ENCODE peak calls at places on chromosome 18, in seven cellular contexts. E is lower lobe of right lung, N is H1, H is cardiac fibroblast, S is K562, J is lung, K is DND-41. D is an unnamed sample.

GRCh38 chr18:77035380-77035779 is 97.2 kb downstream of the MBP start:
- DNase-seq in E (no peak), N (no peak), H (no peak), S (no peak), J (no peak), K (no peak), D (no peak)

GRCh38 chr18:48475635-48476549 is 62.9 kb upstream of the CTIF start:
- DNase-seq in E (no peak), N (peak), H (peak), S (peak), J (peak), K (peak), D (peak)

GRCh38 chr18:42351455-42351854 is 396.4 kb downstream of the PIK3C3 start:
- DNase-seq in E (no peak), N (no peak), H (no peak), S (no peak), J (no peak), K (no peak), D (no peak)

GRCh38 chr18:45505497-45506206 is 109.6 kb upstream of the SLC14A2 start:
- DNase-seq in E (no peak), N (no peak), H (no peak), S (no peak), J (no peak), K (no peak), D (no peak)

GRCh38 chr18:24631238-24632025 is 171.0 kb downstream of the HRH4 start:
- DNase-seq in E (no peak), N (no peak), H (no peak), S (no peak), J (no peak), K (no peak), D (no peak)

GRCh38 chr18:73948497-73948896 is 199.1 kb downstream of the FBXO15 start:
- DNase-seq in E (no peak), N (no peak), H (peak), S (no peak), J (no peak), K (no peak), D (no peak)

GRCh38 chr18:62329676-62330454 is 4.8 kb downstream of the TNFRSF11A start:
- DNase-seq in E (no peak), N (no peak), H (peak), S (no peak), J (no peak), K (no peak), D (no peak)

GRCh38 chr18:23958036-23958435 is 56.5 kb upstream of the TTC39C start:
- DNase-seq in E (no peak), N (no peak), H (no peak), S (no peak), J (no peak), K (no peak), D (no peak)

GRCh38 chr18:13392029-13392750 is 173.6 kb downstream of the LDLRAD4 start:
- DNase-seq in E (no peak), N (no peak), H (no peak), S (no peak), J (no peak), K (no peak), D (no peak)

GRCh38 chr18:43935051-43935412 is 657.7 kb upstream of the SYT4 start:
- DNase-seq in E (no peak), N (no peak), H (peak), S (no peak), J (no peak), K (no peak), D (no peak)

GRCh38 chr18:55775972-55776371 is 188.0 kb upstream of the TCF4 start:
- DNase-seq in E (no peak), N (no peak), H (no peak), S (no peak), J (no peak), K (no peak), D (no peak)
- TF ChIP-seq CTCF in E (no peak), N (no peak), H (no peak), S (no peak), J (no peak), K (no peak), D (no peak)

DNA sequence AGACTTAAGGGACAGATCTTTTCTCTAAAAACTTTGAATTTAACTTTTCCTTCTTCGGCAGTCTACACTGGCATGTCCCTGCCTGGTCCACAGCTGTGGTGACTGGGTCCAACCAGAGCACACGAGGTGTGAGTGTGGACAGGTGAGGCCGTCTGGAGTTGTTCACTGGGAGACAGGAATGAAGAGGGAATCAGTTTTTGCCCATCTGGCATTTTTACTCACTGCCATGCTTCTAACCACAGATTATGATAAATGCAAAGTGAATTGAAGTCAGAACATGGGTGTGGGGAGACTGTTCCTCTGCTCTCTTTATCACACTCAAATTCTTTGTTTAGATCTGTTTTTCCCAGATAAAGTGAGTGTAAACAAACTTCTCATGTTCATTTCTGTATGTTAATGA is 54.6 kb upstream of the PIEZO2 start:
- DNase-seq in E (no peak), N (no peak), H (no peak), S (no peak), J (no peak), K (no peak), D (no peak)
- TF ChIP-seq CTCF in E (no peak), N (no peak), H (no peak), S (no peak), J (no peak), K (no peak), D (no peak)

GRCh38 chr18:9366126-9366714 is 31.6 kb downstream of the TWSG1 start:
- DNase-seq in E (no peak), N (peak), H (peak), S (no peak), J (no peak), K (no peak), D (no peak)
- TF ChIP-seq CTCF in E (peak), N (peak), H (peak), S (no peak), J (no peak), K (no peak), D (no peak)

GRCh38 chr18:11719621-11720020 is 30.6 kb downstream of the GNAL start:
- DNase-seq in E (no peak), N (no peak), H (no peak), S (no peak), J (no peak), K (no peak), D (no peak)
- TF ChIP-seq CTCF in E (no peak), N (no peak), H (no peak), S (no peak), J (no peak), K (no peak), D (no peak)

DNA sequence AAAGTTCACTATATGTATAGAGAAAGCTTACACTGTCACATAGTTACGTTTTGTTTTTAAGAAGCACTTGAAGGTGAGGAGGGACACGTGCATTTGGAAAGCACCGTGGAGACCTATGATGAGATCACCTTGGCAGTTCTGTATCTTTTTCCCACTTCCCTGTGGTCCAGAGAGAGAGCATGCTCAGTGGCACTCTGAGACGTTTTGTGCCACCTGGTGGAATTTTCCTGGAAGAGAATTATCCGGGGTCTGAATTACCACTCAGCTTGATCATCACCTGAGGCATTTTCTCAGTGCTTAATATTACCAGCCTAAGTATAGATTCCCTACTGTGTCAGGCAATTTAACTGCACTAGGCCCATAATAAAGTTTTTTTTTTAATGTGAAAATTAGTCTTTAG is 469.4 kb upstream of the SMIM21 start:
- DNase-seq in E (no peak), N (no peak), H (peak), S (no peak), J (no peak), K (no peak), D (no peak)
- TF ChIP-seq CTCF in E (no peak), N (peak), H (no peak), S (no peak), J (no peak), K (no peak), D (no peak)

GRCh38 chr18:5600376-5601071 is 56.7 kb upstream of the EPB41L3 start:
- DNase-seq in E (no peak), N (no peak), H (peak), S (no peak), J (no peak), K (no peak), D (no peak)
- TF ChIP-seq CTCF in E (peak), N (peak), H (peak), S (peak), J (peak), K (peak), D (peak)

GRCh38 chr18:28013064-28013463 is 163.9 kb downstream of the CDH2 start:
- DNase-seq in E (no peak), N (no peak), H (peak), S (no peak), J (no peak), K (no peak), D (no peak)
- TF ChIP-seq CTCF in E (no peak), N (no peak), H (peak), S (no peak), J (no peak), K (peak), D (no peak)

GRCh38 chr18:46555724-46556123 is 101.3 kb downstream of the LOXHD1 start:
- DNase-seq in E (no peak), N (peak), H (no peak), S (peak), J (no peak), K (peak), D (peak)
- TF ChIP-seq CTCF in E (peak), N (peak), H (peak), S (peak), J (peak), K (peak), D (peak)

GRCh38 chr18:49521251-49521650 is 34.2 kb upstream of the C18orf32 start:
- DNase-seq in E (no peak), N (no peak), H (no peak), S (no peak), J (no peak), K (no peak), D (no peak)

GRCh38 chr18:49519041-49519971 is 32.3 kb upstream of the C18orf32 start:
- DNase-seq in E (no peak), N (no peak), H (no peak), S (no peak), J (no peak), K (no peak), D (no peak)

GRCh38 chr18:49517483-49517882 is 30.4 kb upstream of the C18orf32 start:
- DNase-seq in E (no peak), N (no peak), H (no peak), S (no peak), J (no peak), K (no peak), D (no peak)

GRCh38 chr18:49524349-49524748 is 37.3 kb upstream of the C18orf32 start:
- DNase-seq in E (no peak), N (no peak), H (no peak), S (peak), J (no peak), K (no peak), D (no peak)

GRCh38 chr18:49520661-49521145 is 33.7 kb upstream of the C18orf32 start:
- DNase-seq in E (no peak), N (no peak), H (peak), S (no peak), J (no peak), K (no peak), D (no peak)
- TF ChIP-seq CTCF in E (no peak), N (no peak), H (no peak), S (no peak), J (no peak), K (no peak), D (no peak)

D was measured in GM10248.